ENCODE peak calls at places on chromosomes 1 and 21, in seven cellular contexts. M is stimulated activated CD4-positive, alpha-beta T cell treated with anti-CD3 and anti-CD28 coated beads, TNF-alpha, amount 100 ng/mL, for 48 hours; G is right lobe of liver; C is GM06990; Q is stimulated activated CD8-positive, alpha-beta memory T cell treated with anti-CD3 and anti-CD28 coated beads, Interleukin-12 subunit alpha, Interleukin-12 subunit beta, amount 100 ng/mL, for 4 hours; B is NCI-H345; F is amniotic stem cell. V is an unnamed sample.

GRCh38 chr1:160363010-160363409 is 3.9 kb upstream of the NHLH1 start:
- DNase-seq in M (no peak), G (no peak), C (no peak), Q (no peak), B (no peak), F (no peak), V (no peak)

GRCh38 chr1:226123591-226124471 is 61.3 kb downstream of the H3-3A start:
- DNase-seq in M (no peak), G (peak), C (no peak), Q (no peak), B (no peak), F (no peak), V (no peak)

GRCh38 chr1:37478451-37478871 is 4.1 kb downstream of the ZC3H12A start:
- DNase-seq in M (peak), G (no peak), C (no peak), Q (no peak), B (no peak), F (no peak), V (no peak)

GRCh38 chr1:10152709-10153284 is 57.6 kb upstream of the KIF1B start:
- DNase-seq in M (no peak), G (peak), C (no peak), Q (no peak), B (peak), F (no peak), V (peak)

GRCh38 chr1:234316486-234316885 is 56.8 kb upstream of the COA6 start:
- DNase-seq in M (no peak), G (no peak), C (no peak), Q (no peak), B (no peak), F (no peak), V (no peak)

GRCh38 chr1:75725861-75726361 is 1.4 kb downstream of the ACADM start:
- DNase-seq in M (no peak), G (peak), C (no peak), Q (no peak), B (no peak), F (no peak), V (no peak)

GRCh38 chr1:214515544-214516433 is 35.6 kb downstream of the PTPN14 start:
- DNase-seq in M (no peak), G (no peak), C (no peak), Q (no peak), B (no peak), F (no peak), V (no peak)

GRCh38 chr1:109083495-109083894 is 7.1 kb upstream of the TMEM167B start:
- DNase-seq in M (no peak), G (no peak), C (no peak), Q (no peak), B (no peak), F (no peak), V (no peak)

GRCh38 chr1:214123061-214123784 is 135.4 kb downstream of the PROX1 start:
- DNase-seq in M (peak), G (peak), C (no peak), Q (no peak), B (peak), F (peak), V (peak)

GRCh38 chr1:235468009-235468408 is 36.2 kb downstream of the B3GALNT2 start:
- DNase-seq in M (no peak), G (no peak), C (no peak), Q (no peak), B (no peak), F (no peak), V (no peak)

GRCh38 chr21:28547795-28548194 is 444.9 kb downstream of the LTN1 start:
- DNase-seq in M (no peak), G (no peak), C (no peak), Q (no peak), B (no peak), F (no peak), V (no peak)

GRCh38 chr1:65193129-65193528 is 45.1 kb downstream of the AK4 start:
- DNase-seq in M (no peak), G (no peak), C (no peak), Q (no peak), B (no peak), F (no peak), V (no peak)

GRCh38 chr1:98991127-98992003 is 13.3 kb downstream of the PLPPR5 start:
- DNase-seq in M (no peak), G (no peak), C (no peak), Q (no peak), B (no peak), F (peak), V (peak)

GRCh38 chr1:53636621-53637171 is 102.3 kb downstream of the GLIS1 start:
- DNase-seq in M (no peak), G (no peak), C (no peak), Q (no peak), B (no peak), F (no peak), V (no peak)

GRCh38 chr1:204996981-204997380 is 46.0 kb upstream of the CNTN2 start:
- DNase-seq in M (no peak), G (no peak), C (no peak), Q (no peak), B (no peak), F (no peak), V (no peak)

GRCh38 chr21:38388219-38388618 is 110.1 kb downstream of the ERG start:
- DNase-seq in M (no peak), G (no peak), C (no peak), Q (no peak), B (no peak), F (no peak), V (no peak)

GRCh38 chr1:116337398-116337797 is 35.6 kb upstream of the ATP1A1 start:
- DNase-seq in M (no peak), G (no peak), C (no peak), Q (no peak), B (no peak), F (no peak), V (no peak)

GRCh38 chr1:220483700-220484099 is 44.2 kb upstream of the MARK1 start:
- DNase-seq in M (no peak), G (no peak), C (no peak), Q (no peak), B (no peak), F (no peak), V (no peak)

GRCh38 chr1:89908993-89909436 is 85.9 kb upstream of the ZNF326 start:
- DNase-seq in M (no peak), G (no peak), C (peak), Q (no peak), B (no peak), F (no peak), V (no peak)

GRCh38 chr1:145891143-145891542 is 5.5 kb upstream of the ANKRD35 start:
- DNase-seq in M (no peak), G (no peak), C (no peak), Q (no peak), B (peak), F (no peak), V (no peak)

GRCh38 chr1:153509729-153510354 is 25.9 kb downstream of the S100A6 start:
- DNase-seq in M (peak), G (no peak), C (no peak), Q (peak), B (peak), F (no peak), V (no peak)

GRCh38 chr1:203320546-203321272 is 15.4 kb downstream of the BTG2 start:
- DNase-seq in M (no peak), G (no peak), C (peak), Q (no peak), B (peak), F (no peak), V (peak)

GRCh38 chr1:48761411-48761810 is 15.3 kb downstream of the BEND5 start:
- DNase-seq in M (no peak), G (no peak), C (no peak), Q (no peak), B (no peak), F (no peak), V (no peak)

GRCh38 chr1:36889478-36889845 is 144.9 kb downstream of the GRIK3 start:
- DNase-seq in M (no peak), G (no peak), C (no peak), Q (no peak), B (no peak), F (no peak), V (no peak)

GRCh38 chr1:203557958-203558760 is 64.2 kb downstream of the OPTC start:
- DNase-seq in M (no peak), G (no peak), C (no peak), Q (no peak), B (no peak), F (peak), V (peak)

GRCh38 chr1:235946570-235946981 is 79.9 kb upstream of the LYST start:
- DNase-seq in M (no peak), G (no peak), C (no peak), Q (no peak), B (no peak), F (no peak), V (no peak)

GRCh38 chr1:33826711-33827110 is 37.2 kb upstream of the HMGB4 start:
- DNase-seq in M (no peak), G (no peak), C (no peak), Q (no peak), B (no peak), F (no peak), V (no peak)